ENCODE peak calls at places on chromosomes 4 and X, in eight cellular contexts. P, J, T, F, Y, O, D and K are unnamed samples.

GRCh38 chr4:184757810-184758209 is 23.9 kb upstream of the CENPU start:
- DNase-seq in P (no peak), J (no peak), T (peak), F (no peak), Y (no peak), O (no peak), D (no peak), K (no peak)

GRCh38 chr4:76641351-76641750 is 206.3 kb downstream of the SHROOM3 start:
- DNase-seq in P (no peak), J (no peak), T (no peak), F (no peak), Y (no peak), O (no peak), D (no peak), K (no peak)

GRCh38 chr4:142563682-142564291 is 282.3 kb downstream of the INPP4B start:
- DNase-seq in P (no peak), J (no peak), T (peak), F (peak), Y (no peak), O (peak), D (no peak), K (no peak)

GRCh38 chr4:146577111-146577510 is 55.4 kb upstream of the SLC10A7 start:
- DNase-seq in P (no peak), J (no peak), T (peak), F (no peak), Y (no peak), O (peak), D (no peak), K (no peak)

GRCh38 chrX:63743596-63743995 is 41.4 kb downstream of the ARHGEF9 start:
- DNase-seq in P (no peak), J (no peak), T (no peak), F (no peak), Y (no peak), O (no peak), D (no peak), K (no peak)

GRCh38 chrX:107102980-107103379 is 15.6 kb downstream of the RBM41 start:
- DNase-seq in P (no peak), J (no peak), T (peak), F (peak), Y (no peak), O (peak), D (no peak), K (no peak)

GRCh38 chr4:82753725-82754410 is 44.7 kb downstream of the SCD5 start:
- DNase-seq in P (no peak), J (no peak), T (no peak), F (no peak), Y (no peak), O (peak), D (no peak), K (no peak)

GRCh38 chrX:136694491-136695087 is 46.6 kb downstream of the CD40LG start:
- DNase-seq in P (no peak), J (no peak), T (peak), F (peak), Y (no peak), O (peak), D (no peak), K (peak)

GRCh38 chr4:110020139-110020538 is 107.5 kb downstream of the EGF start:
- DNase-seq in P (no peak), J (no peak), T (no peak), F (no peak), Y (no peak), O (no peak), D (no peak), K (no peak)

GRCh38 chr4:5812506-5813229 is 80.2 kb downstream of the CRMP1 start:
- DNase-seq in P (no peak), J (peak), T (peak), F (peak), Y (no peak), O (peak), D (peak), K (peak)

GRCh38 chrX:82998163-82998562 is 509.9 kb upstream of the POU3F4 start:
- DNase-seq in P (no peak), J (no peak), T (no peak), F (no peak), Y (no peak), O (no peak), D (no peak), K (no peak)

GRCh38 chr4:41466249-41466648 is 71.7 kb upstream of the LIMCH1 start:
- DNase-seq in P (no peak), J (no peak), T (no peak), F (no peak), Y (no peak), O (no peak), D (no peak), K (no peak)

GRCh38 chr4:71261633-71262121 is 77.1 kb upstream of the SLC4A4 start:
- DNase-seq in P (no peak), J (no peak), T (no peak), F (no peak), Y (no peak), O (no peak), D (no peak), K (peak)

GRCh38 chrX:15598031-15598430 is 2.7 kb downstream of the ACE2 start:
- DNase-seq in P (no peak), J (no peak), T (no peak), F (no peak), Y (no peak), O (no peak), D (no peak), K (no peak)

GRCh38 chr4:56821394-56822263 is at the start of gene SPINK2:
- DNase-seq in P (no peak), J (no peak), T (no peak), F (peak), Y (no peak), O (no peak), D (no peak), K (peak)

GRCh38 chr4:7857238-7857701 is 82.4 kb downstream of the AFAP1 start:
- DNase-seq in P (no peak), J (peak), T (peak), F (no peak), Y (no peak), O (peak), D (peak), K (no peak)

GRCh38 chr4:7858498-7858897 is 81.2 kb downstream of the AFAP1 start:
- DNase-seq in P (no peak), J (no peak), T (no peak), F (no peak), Y (no peak), O (no peak), D (no peak), K (no peak)

GRCh38 chr4:7855731-7856130 is 83.9 kb downstream of the AFAP1 start:
- DNase-seq in P (no peak), J (no peak), T (no peak), F (no peak), Y (no peak), O (no peak), D (no peak), K (no peak)

GRCh38 chr4:7859350-7859749 is 80.3 kb downstream of the AFAP1 start:
- DNase-seq in P (no peak), J (no peak), T (no peak), F (no peak), Y (no peak), O (no peak), D (no peak), K (no peak)

DNA sequence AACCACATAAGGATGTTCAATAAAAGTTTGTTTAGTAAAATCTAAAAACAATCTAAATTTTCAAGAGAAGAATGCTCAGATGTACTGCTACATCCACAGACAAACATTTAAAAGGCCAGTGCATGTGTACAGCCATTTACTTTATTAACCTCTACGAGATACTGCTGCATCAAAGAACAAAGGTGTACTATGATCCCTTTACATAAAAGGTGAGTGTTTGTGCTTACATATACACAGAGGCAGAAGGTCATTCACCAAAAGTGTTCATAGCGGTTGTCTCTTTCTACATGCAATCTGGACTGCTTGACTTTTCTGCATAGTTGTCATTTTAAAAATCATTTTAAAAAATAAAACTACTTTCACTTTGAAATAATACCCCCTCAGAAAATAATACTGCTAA is 81.7 kb downstream of the AFAP1 start:
- DNase-seq in P (no peak), J (no peak), T (no peak), F (no peak), Y (no peak), O (no peak), D (no peak), K (no peak)
- H3K4me3 ChIP-seq in P (peak), J (no peak), T (no peak), F (no peak), Y (no peak), O (no peak), D (no peak), K (no peak)

GRCh38 chr4:87498446-87498900 is 30.7 kb downstream of the SPARCL1 start:
- DNase-seq in P (no peak), J (peak), T (peak), F (no peak), Y (no peak), O (peak), D (peak), K (no peak)
- H3K4me3 ChIP-seq in P (no peak), J (peak), T (peak), F (no peak), Y (no peak), O (peak), D (peak), K (no peak)

DNA sequence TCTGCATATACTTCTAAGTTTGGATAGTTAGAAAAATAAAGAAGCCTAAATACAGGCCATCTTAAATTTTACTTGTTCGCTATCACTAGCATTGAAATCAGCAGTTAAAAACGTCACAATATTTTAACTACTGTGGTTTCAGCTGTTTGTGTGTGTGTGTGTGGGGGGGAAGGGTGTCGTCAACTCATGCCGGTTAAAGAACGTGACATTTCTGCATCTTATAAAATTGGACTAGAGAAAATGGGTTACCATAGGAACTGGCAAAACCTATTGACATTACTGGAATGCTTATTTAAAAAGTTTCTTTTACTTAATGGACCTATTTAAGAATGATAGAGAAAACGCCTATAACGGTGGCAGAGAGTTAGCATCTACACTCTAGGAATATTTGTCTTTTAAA is 1.2 kb upstream of the CNKSR2 start:
- DNase-seq in P (no peak), J (no peak), T (no peak), F (no peak), Y (no peak), O (no peak), D (no peak), K (no peak)
- H3K4me3 ChIP-seq in P (no peak), J (no peak), T (no peak), F (peak), Y (no peak), O (no peak), D (no peak), K (no peak)

GRCh38 chr4:15341022-15341732 is 86.7 kb upstream of the C1QTNF7 start:
- DNase-seq in P (no peak), J (no peak), T (no peak), F (no peak), Y (no peak), O (no peak), D (no peak), K (no peak)
- H3K4me3 ChIP-seq in P (no peak), J (no peak), T (no peak), F (no peak), Y (no peak), O (peak), D (peak), K (no peak)

DNA sequence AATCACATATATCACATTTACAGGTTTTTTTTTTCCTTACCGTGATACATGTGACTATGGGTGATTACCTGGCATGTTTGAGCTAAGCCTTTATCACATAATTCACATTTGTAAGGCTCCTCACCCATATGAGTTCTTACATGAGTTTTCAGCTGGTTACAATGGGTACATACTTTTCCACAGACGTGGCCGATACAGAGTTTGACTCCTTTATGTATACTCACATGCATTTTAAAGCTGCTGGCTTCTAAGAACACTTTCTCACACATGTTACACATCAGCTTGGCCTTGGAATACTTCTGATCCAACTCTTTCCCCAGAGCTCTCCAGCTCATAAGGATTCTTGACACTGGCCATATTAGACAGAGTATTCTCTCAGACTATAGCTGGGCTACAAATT is 66.3 kb downstream of the TAB3 start:
- DNase-seq in P (no peak), J (peak), T (peak), F (no peak), Y (no peak), O (peak), D (no peak), K (no peak)
- H3K4me3 ChIP-seq in P (no peak), J (no peak), T (no peak), F (no peak), Y (no peak), O (no peak), D (no peak), K (no peak)

DNA sequence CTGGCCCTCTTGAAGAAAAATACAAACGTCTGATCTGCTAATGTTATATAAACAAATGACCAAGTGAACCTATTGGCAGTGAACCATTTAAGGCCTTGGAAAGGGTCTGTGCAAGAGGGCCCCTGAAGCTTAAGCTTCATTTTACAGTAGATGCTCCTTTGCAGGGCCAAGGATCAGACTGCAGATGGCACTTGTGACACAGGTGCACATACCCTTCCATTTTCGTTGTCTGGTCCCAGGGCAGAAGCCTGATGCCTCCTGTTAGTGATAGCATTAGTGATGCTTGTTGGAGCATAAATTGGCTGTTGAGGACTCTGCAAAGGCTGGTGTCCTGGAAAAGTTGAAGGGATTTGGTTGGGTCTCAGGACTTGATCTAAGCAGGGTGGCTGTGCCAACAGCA is 46.5 kb downstream of the ETNPPL start:
- DNase-seq in P (no peak), J (no peak), T (no peak), F (no peak), Y (no peak), O (no peak), D (no peak), K (no peak)
- H3K4me3 ChIP-seq in P (no peak), J (no peak), T (no peak), F (no peak), Y (no peak), O (no peak), D (no peak), K (no peak)